ENCODE peak calls at places on chromosomes 1 and 21, in five cellular contexts. A is HepG2, R is ACHN, B is cardiac fibroblast, M is M059J. Y is an unnamed sample.

GRCh38 chr1:170410391-170411146 is 121.4 kb upstream of the GORAB start:
- DNase-seq in A (no peak), R (no peak), B (peak), M (peak), Y (no peak)

GRCh38 chr1:172662464-172663109 is 3.7 kb downstream of the FASLG start:
- DNase-seq in A (no peak), R (peak), B (peak), M (peak), Y (peak)

GRCh38 chr21:45698493-45698947 is 55.0 kb downstream of the PCBP3 start:
- DNase-seq in A (no peak), R (no peak), B (peak), M (peak), Y (peak)

GRCh38 chr1:36872126-36872754 is 162.1 kb downstream of the GRIK3 start:
- DNase-seq in A (no peak), R (no peak), B (no peak), M (no peak), Y (no peak)

GRCh38 chr1:111503585-111504060 is at the start of the genes ADORA3 and TMIGD3:
- DNase-seq in A (no peak), R (no peak), B (no peak), M (no peak), Y (no peak)

GRCh38 chr1:205947024-205947423 is 3.8 kb upstream of the SLC26A9 start:
- DNase-seq in A (no peak), R (no peak), B (no peak), M (peak), Y (no peak)

GRCh38 chr1:231806623-231807470 is 180.3 kb downstream of the DISC1 start:
- DNase-seq in A (peak), R (peak), B (peak), M (peak), Y (peak)

GRCh38 chr1:190479537-190479936 is 1.9 kb upstream of the BRINP3 start:
- DNase-seq in A (no peak), R (peak), B (no peak), M (no peak), Y (no peak)

GRCh38 chr1:197915797-197916686 is 1.1 kb upstream of the LHX9 start:
- DNase-seq in A (peak), R (peak), B (peak), M (peak), Y (peak)

GRCh38 chr1:85830837-85831236 is 122.6 kb upstream of the ZNHIT6 start:
- DNase-seq in A (no peak), R (no peak), B (no peak), M (no peak), Y (no peak)

GRCh38 chr1:230002164-230002803 is 64.8 kb upstream of the GALNT2 start:
- DNase-seq in A (no peak), R (no peak), B (peak), M (no peak), Y (no peak)

GRCh38 chr1:218112862-218113261 is 172.2 kb upstream of the RRP15 start:
- DNase-seq in A (no peak), R (no peak), B (no peak), M (no peak), Y (no peak)

Y was measured in dermis blood vessel endothelial cell.